ENCODE peak calls at places on chromosomes 13 and 19, in six cellular contexts. M is stimulated activated CD4-positive, alpha-beta T cell treated with anti-CD3 and anti-CD28 coated beads, Interleukin-2, amount 100 ng/mL, for 48 hours; F is GOT3; N is mesendoderm; K is activated naive CD4-positive, alpha-beta T cell; Q is body of pancreas. W is an unnamed sample.
A peak's percentile ranks its signal among the peaks of the same experiment; 100 is the strongest.

GRCh38 chr13:63446329-63446728 is 2030.7 kb upstream of the PCDH20 start:
- DNase-seq in N (no peak), M (no peak), K (no peak), F (no peak), Q (no peak), W (no peak)

GRCh38 chr19:50562996-50563395 is 5.2 kb downstream of the LRRC4B start:
- DNase-seq in F (no peak), M (no peak), N (no peak), K (no peak), Q (no peak), W (no peak)

GRCh38 chr13:99909836-99910619 is 61.5 kb downstream of the ZIC5 start:
- DNase-seq in K (no peak), M (no peak), F (no peak), N (no peak), Q (peak; percentile 72), W (no peak)

GRCh38 chr13:49098771-49099512 is 121.2 kb upstream of the MLNR start:
- DNase-seq in F (no peak), K (no peak), Q (no peak), M (no peak), N (peak; percentile 48), W (no peak)

GRCh38 chr13:21676611-21677021 is 5.7 kb downstream of the FGF9 start:
- DNase-seq in F (no peak), K (no peak), M (no peak), N (peak; percentile 73), Q (peak; percentile 34), W (no peak)

GRCh38 chr13:30840515-30840914 is 65.6 kb upstream of the MEDAG start:
- DNase-seq in M (no peak), N (no peak), Q (no peak), K (no peak), F (no peak), W (no peak)

GRCh38 chr13:94617389-94618000 is 15.8 kb downstream of the GPR180 start:
- DNase-seq in N (peak; percentile 16), F (no peak), K (no peak), M (no peak), Q (peak; percentile 21), W (no peak)

GRCh38 chr13:66689628-66690027 is 540.5 kb downstream of the PCDH9 start:
- DNase-seq in Q (no peak), M (no peak), K (no peak), F (no peak), N (peak; percentile 3), W (no peak)

GRCh38 chr13:99580500-99581268 is 79.4 kb downstream of the TM9SF2 start:
- DNase-seq in Q (no peak), F (no peak), M (no peak), K (no peak), N (no peak), W (no peak)

GRCh38 chr19:35128398-35129057 is 6.3 kb downstream of the LGI4 start:
- DNase-seq in M (no peak), K (no peak), N (no peak), Q (no peak), F (no peak), W (no peak)

GRCh38 chr19:54154603-54155345 is 4.7 kb downstream of the LENG1 start:
- DNase-seq in K (no peak), N (no peak), Q (no peak), M (no peak), F (no peak), W (no peak)

GRCh38 chr13:72194531-72194930 is 327.5 kb upstream of the DACH1 start:
- DNase-seq in K (no peak), F (no peak), N (no peak), M (no peak), Q (peak; percentile 38), W (no peak)